ENCODE peak calls at places on chromosomes 11 and 22, in ten cellular contexts. One of them, this sample, is unnamed.
A peak's percentile ranks its signal among the peaks of the same experiment; 100 is the strongest.

GRCh38 chr11:70595452-70595851 is 197.1 kb downstream of the CTTN start:
- DNase-seq in right atrium auricular region: no peak
- DNase-seq in PC-3: no peak
- DNase-seq in MG63: peak; percentile 23
- DNase-seq in iPS DF 6.9: no peak
- DNase-seq in adrenal gland: no peak
- DNase-seq in OCI-LY7: no peak
- DNase-seq in osteoblast: peak; percentile 82
- DNase-seq in CD8-positive, alpha-beta memory T cell: no peak
- DNase-seq in body of pancreas: no peak
- DNase-seq in this sample: no peak

GRCh38 chr11:114624455-114625207 is 29.0 kb upstream of the NXPE4 start:
- DNase-seq in right atrium auricular region: no peak
- DNase-seq in PC-3: no peak
- DNase-seq in MG63: no peak
- DNase-seq in iPS DF 6.9: no peak
- DNase-seq in adrenal gland: no peak
- DNase-seq in OCI-LY7: no peak
- DNase-seq in osteoblast: no peak
- DNase-seq in CD8-positive, alpha-beta memory T cell: no peak
- DNase-seq in body of pancreas: no peak
- DNase-seq in this sample: no peak

GRCh38 chr22:21641417-21641794 is 696 bp upstream of the SDF2L1 start:
- DNase-seq in right atrium auricular region: no peak
- DNase-seq in PC-3: peak; percentile 44
- DNase-seq in MG63: peak; percentile 55
- DNase-seq in iPS DF 6.9: no peak
- DNase-seq in adrenal gland: peak; percentile 46
- DNase-seq in OCI-LY7: no peak
- DNase-seq in osteoblast: peak; percentile 96
- DNase-seq in CD8-positive, alpha-beta memory T cell: no peak
- DNase-seq in body of pancreas: peak; percentile 68
- DNase-seq in this sample: peak; percentile 65

GRCh38 chr11:33689506-33689905 is 11.1 kb downstream of the C11orf91 start:
- DNase-seq in right atrium auricular region: no peak
- DNase-seq in PC-3: no peak
- DNase-seq in MG63: no peak
- DNase-seq in iPS DF 6.9: no peak
- DNase-seq in adrenal gland: no peak
- DNase-seq in OCI-LY7: no peak
- DNase-seq in osteoblast: no peak
- DNase-seq in CD8-positive, alpha-beta memory T cell: no peak
- DNase-seq in body of pancreas: no peak
- DNase-seq in this sample: no peak

GRCh38 chr11:8040261-8040920 is 40.6 kb upstream of the TUB start:
- DNase-seq in right atrium auricular region: peak; percentile 23
- DNase-seq in PC-3: no peak
- DNase-seq in MG63: no peak
- DNase-seq in iPS DF 6.9: no peak
- DNase-seq in adrenal gland: no peak
- DNase-seq in OCI-LY7: no peak
- DNase-seq in osteoblast: no peak
- DNase-seq in CD8-positive, alpha-beta memory T cell: no peak
- DNase-seq in body of pancreas: no peak
- DNase-seq in this sample: no peak

GRCh38 chr11:9138133-9138453 is 46.7 kb upstream of the SCUBE2 start:
- DNase-seq in right atrium auricular region: no peak
- DNase-seq in PC-3: no peak
- DNase-seq in MG63: no peak
- DNase-seq in iPS DF 6.9: no peak
- DNase-seq in adrenal gland: no peak
- DNase-seq in OCI-LY7: no peak
- DNase-seq in osteoblast: no peak
- DNase-seq in CD8-positive, alpha-beta memory T cell: peak; percentile 2
- DNase-seq in body of pancreas: no peak
- DNase-seq in this sample: no peak

GRCh38 chr11:121715395-121715794 is 262.6 kb upstream of the SORL1-AS1 start:
- DNase-seq in right atrium auricular region: no peak
- DNase-seq in PC-3: no peak
- DNase-seq in MG63: no peak
- DNase-seq in iPS DF 6.9: no peak
- DNase-seq in adrenal gland: no peak
- DNase-seq in OCI-LY7: no peak
- DNase-seq in osteoblast: no peak
- DNase-seq in CD8-positive, alpha-beta memory T cell: no peak
- DNase-seq in body of pancreas: no peak
- DNase-seq in this sample: no peak

GRCh38 chr22:25395468-25395867 is 169.0 kb upstream of the GRK3 start:
- DNase-seq in right atrium auricular region: no peak
- DNase-seq in PC-3: no peak
- DNase-seq in MG63: no peak
- DNase-seq in iPS DF 6.9: no peak
- DNase-seq in adrenal gland: no peak
- DNase-seq in OCI-LY7: no peak
- DNase-seq in osteoblast: no peak
- DNase-seq in CD8-positive, alpha-beta memory T cell: no peak
- DNase-seq in body of pancreas: no peak
- DNase-seq in this sample: no peak

GRCh38 chr11:57490456-57491248 is 24.9 kb downstream of the SLC43A1 start:
- DNase-seq in right atrium auricular region: no peak
- DNase-seq in PC-3: peak; percentile 23
- DNase-seq in MG63: peak; percentile 45
- DNase-seq in iPS DF 6.9: no peak
- DNase-seq in adrenal gland: peak; percentile 37
- DNase-seq in OCI-LY7: no peak
- DNase-seq in osteoblast: peak; percentile 91
- DNase-seq in CD8-positive, alpha-beta memory T cell: no peak
- DNase-seq in body of pancreas: no peak
- DNase-seq in this sample: no peak

DNA sequence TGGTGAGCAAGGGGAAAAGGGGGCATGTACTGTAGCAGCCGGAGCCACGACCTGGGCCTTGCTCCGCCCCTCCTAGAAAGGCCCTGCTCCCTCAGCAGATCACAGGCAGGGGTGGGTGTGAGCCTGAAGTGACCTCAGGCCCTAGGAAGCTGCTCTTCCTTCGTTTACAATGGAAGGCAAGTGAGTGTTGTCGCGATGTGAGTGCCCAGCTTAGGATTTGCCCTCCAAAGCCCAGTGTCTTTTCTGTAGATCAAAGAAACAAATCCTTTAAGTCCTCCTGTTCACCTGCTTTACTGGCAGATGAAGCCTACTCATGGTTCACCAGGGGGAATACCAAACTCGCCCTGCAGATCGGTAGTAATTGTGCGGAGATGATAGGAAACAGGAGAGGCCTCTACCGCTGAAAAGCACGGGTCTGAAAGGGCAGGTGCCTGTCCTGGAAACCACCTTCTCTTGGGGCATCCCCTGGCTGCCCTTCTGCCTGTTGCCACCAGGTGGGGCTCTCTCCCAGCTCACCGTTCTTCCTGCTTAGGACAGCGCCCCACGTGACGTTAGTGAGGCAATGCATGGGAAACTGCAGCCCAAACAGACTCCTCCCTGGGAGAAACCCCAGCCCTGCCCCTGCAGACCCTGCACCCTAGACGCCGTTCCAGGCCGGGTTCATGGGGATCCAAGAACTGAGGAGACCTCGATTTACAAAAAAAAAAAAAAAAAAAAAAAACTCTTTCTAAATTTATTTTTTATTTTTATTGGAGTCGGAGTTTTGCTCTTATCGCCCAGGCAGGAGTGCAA is 45.9 kb upstream of the RAB1B start:
- DNase-seq in right atrium auricular region: peak; percentile 90
- DNase-seq in PC-3: peak; percentile 96
- DNase-seq in MG63: peak; percentile 79
- DNase-seq in iPS DF 6.9: peak; percentile 93
- DNase-seq in adrenal gland: peak; percentile 88
- DNase-seq in OCI-LY7: peak; percentile 96
- DNase-seq in osteoblast: peak; percentile 92
- DNase-seq in CD8-positive, alpha-beta memory T cell: peak; percentile 92
- DNase-seq in body of pancreas: peak; percentile 93
- DNase-seq in this sample: peak; percentile 96
- H3K36me3 ChIP-seq in right atrium auricular region: peaks cover 43% of the 10 kb centered on the region
- H3K36me3 ChIP-seq in PC-3: no peaks in the 10 kb centered on the region
- H3K36me3 ChIP-seq in MG63: no peaks in the 10 kb centered on the region
- H3K36me3 ChIP-seq in iPS DF 6.9: peaks cover 5% of the 10 kb centered on the region
- H3K36me3 ChIP-seq in adrenal gland: no peaks in the 10 kb centered on the region
- H3K36me3 ChIP-seq in OCI-LY7: no peaks in the 10 kb centered on the region
- H3K36me3 ChIP-seq in osteoblast: peaks cover 54% of the 10 kb centered on the region
- H3K36me3 ChIP-seq in CD8-positive, alpha-beta memory T cell: peaks cover 30% of the 10 kb centered on the region
- H3K36me3 ChIP-seq in body of pancreas: no peaks in the 10 kb centered on the region
- H3K36me3 ChIP-seq in this sample: peaks cover 40% of the 10 kb centered on the region

GRCh38 chr11:130137999-130138398 is 21.6 kb upstream of the ST14 start:
- DNase-seq in right atrium auricular region: no peak
- DNase-seq in PC-3: no peak
- DNase-seq in MG63: no peak
- DNase-seq in iPS DF 6.9: no peak
- DNase-seq in adrenal gland: no peak
- DNase-seq in OCI-LY7: no peak
- DNase-seq in osteoblast: no peak
- DNase-seq in CD8-positive, alpha-beta memory T cell: no peak
- DNase-seq in body of pancreas: no peak
- DNase-seq in this sample: no peak
- H3K36me3 ChIP-seq in right atrium auricular region: peaks cover 42% of the 10 kb centered on the region
- H3K36me3 ChIP-seq in PC-3: peaks cover 78% of the 10 kb centered on the region
- H3K36me3 ChIP-seq in MG63: peaks cover 71% of the 10 kb centered on the region
- H3K36me3 ChIP-seq in iPS DF 6.9: peaks cover 40% of the 10 kb centered on the region
- H3K36me3 ChIP-seq in adrenal gland: no peaks in the 10 kb centered on the region
- H3K36me3 ChIP-seq in OCI-LY7: peaks cover 97% of the 10 kb centered on the region
- H3K36me3 ChIP-seq in osteoblast: peaks cover 61% of the 10 kb centered on the region
- H3K36me3 ChIP-seq in CD8-positive, alpha-beta memory T cell: peaks cover 6% of the 10 kb centered on the region
- H3K36me3 ChIP-seq in body of pancreas: no peaks in the 10 kb centered on the region
- H3K36me3 ChIP-seq in this sample: peaks cover 75% of the 10 kb centered on the region

GRCh38 chr11:116859175-116859574 is 21.8 kb upstream of the APOA1 start:
- DNase-seq in right atrium auricular region: no peak
- DNase-seq in PC-3: no peak
- DNase-seq in MG63: no peak
- DNase-seq in iPS DF 6.9: no peak
- DNase-seq in adrenal gland: no peak
- DNase-seq in OCI-LY7: no peak
- DNase-seq in osteoblast: no peak
- DNase-seq in CD8-positive, alpha-beta memory T cell: no peak
- DNase-seq in body of pancreas: no peak
- DNase-seq in this sample: no peak

GRCh38 chr11:116860303-116860702 is 22.9 kb upstream of the APOA1 start:
- DNase-seq in right atrium auricular region: no peak
- DNase-seq in PC-3: no peak
- DNase-seq in MG63: no peak
- DNase-seq in iPS DF 6.9: no peak
- DNase-seq in adrenal gland: no peak
- DNase-seq in OCI-LY7: no peak
- DNase-seq in osteoblast: no peak
- DNase-seq in CD8-positive, alpha-beta memory T cell: no peak
- DNase-seq in body of pancreas: no peak
- DNase-seq in this sample: no peak

GRCh38 chr11:116857316-116857715 is 19.9 kb upstream of the APOA1 start:
- DNase-seq in right atrium auricular region: no peak
- DNase-seq in PC-3: no peak
- DNase-seq in MG63: no peak
- DNase-seq in iPS DF 6.9: no peak
- DNase-seq in adrenal gland: no peak
- DNase-seq in OCI-LY7: no peak
- DNase-seq in osteoblast: no peak
- DNase-seq in CD8-positive, alpha-beta memory T cell: no peak
- DNase-seq in body of pancreas: no peak
- DNase-seq in this sample: peak; percentile 24

GRCh38 chr11:116856423-116856822 is 19.0 kb upstream of the APOA1 start:
- DNase-seq in right atrium auricular region: no peak
- DNase-seq in PC-3: no peak
- DNase-seq in MG63: no peak
- DNase-seq in iPS DF 6.9: no peak
- DNase-seq in adrenal gland: no peak
- DNase-seq in OCI-LY7: no peak
- DNase-seq in osteoblast: no peak
- DNase-seq in CD8-positive, alpha-beta memory T cell: no peak
- DNase-seq in body of pancreas: no peak
- DNase-seq in this sample: no peak

DNA sequence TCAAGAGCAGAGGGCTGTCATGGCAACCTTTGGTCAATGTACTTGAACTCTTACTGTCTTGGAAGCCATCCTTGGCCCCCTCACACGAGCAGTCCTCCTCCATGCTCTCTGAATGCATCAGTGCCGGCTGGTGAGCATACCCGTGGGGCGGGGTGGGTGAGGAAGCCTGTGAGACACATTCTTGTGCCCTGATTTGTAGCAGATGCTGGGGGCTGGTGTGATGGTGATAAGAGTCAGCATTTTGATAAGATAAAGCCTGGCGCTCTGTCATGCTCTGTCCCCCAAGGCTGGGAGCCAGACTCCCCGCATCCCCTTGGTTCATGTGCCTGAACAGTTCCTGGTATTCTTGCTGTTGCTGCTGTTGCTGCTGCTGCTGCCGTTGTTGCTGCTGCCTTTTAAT is 20.5 kb upstream of the APOA1 start:
- DNase-seq in right atrium auricular region: no peak
- DNase-seq in PC-3: no peak
- DNase-seq in MG63: no peak
- DNase-seq in iPS DF 6.9: no peak
- DNase-seq in adrenal gland: no peak
- DNase-seq in OCI-LY7: no peak
- DNase-seq in osteoblast: no peak
- DNase-seq in CD8-positive, alpha-beta memory T cell: no peak
- DNase-seq in body of pancreas: no peak
- DNase-seq in this sample: no peak
- H3K36me3 ChIP-seq in right atrium auricular region: peaks cover 60% of the 10 kb centered on the region
- H3K36me3 ChIP-seq in PC-3: peaks cover 22% of the 10 kb centered on the region
- H3K36me3 ChIP-seq in MG63: peaks cover 27% of the 10 kb centered on the region
- H3K36me3 ChIP-seq in iPS DF 6.9: peaks cover 16% of the 10 kb centered on the region
- H3K36me3 ChIP-seq in adrenal gland: no peaks in the 10 kb centered on the region
- H3K36me3 ChIP-seq in OCI-LY7: peaks cover 89% of the 10 kb centered on the region
- H3K36me3 ChIP-seq in osteoblast: peaks cover 55% of the 10 kb centered on the region
- H3K36me3 ChIP-seq in CD8-positive, alpha-beta memory T cell: peaks cover 42% of the 10 kb centered on the region
- H3K36me3 ChIP-seq in body of pancreas: no peaks in the 10 kb centered on the region
- H3K36me3 ChIP-seq in this sample: peaks cover 48% of the 10 kb centered on the region

DNA sequence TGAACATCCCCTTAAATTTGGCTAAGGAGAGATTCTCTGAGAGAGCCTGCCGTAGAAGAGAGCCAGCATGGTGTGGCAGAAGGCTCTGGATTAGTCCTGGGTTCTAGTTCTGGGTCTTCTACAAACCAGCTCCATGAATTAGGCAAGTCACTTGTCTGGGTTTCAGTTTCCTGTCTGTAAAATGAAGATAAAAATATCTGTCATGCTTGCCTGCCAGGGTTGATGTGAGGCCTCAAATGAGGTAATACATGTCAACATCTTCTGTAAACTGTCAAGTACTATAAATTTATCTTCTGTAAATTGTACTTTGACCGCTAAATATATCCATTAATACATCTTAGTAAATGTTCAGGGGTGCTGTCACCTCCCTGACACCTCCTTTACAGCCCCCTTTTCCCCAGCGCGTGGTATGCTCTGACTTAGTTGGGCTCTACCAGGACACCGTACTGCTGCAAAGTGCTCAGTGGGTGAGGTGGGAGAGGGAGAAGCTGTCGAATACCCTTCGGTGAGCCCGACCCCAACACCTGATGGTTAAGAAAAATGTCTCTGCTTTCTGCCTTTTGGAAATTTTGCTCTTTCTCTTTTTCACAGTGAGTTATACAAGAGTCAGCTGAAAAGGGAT is 14.9 kb downstream of the RBX1 start:
- DNase-seq in right atrium auricular region: no peak
- DNase-seq in PC-3: no peak
- DNase-seq in MG63: no peak
- DNase-seq in iPS DF 6.9: no peak
- DNase-seq in adrenal gland: no peak
- DNase-seq in OCI-LY7: no peak
- DNase-seq in osteoblast: no peak
- DNase-seq in CD8-positive, alpha-beta memory T cell: no peak
- DNase-seq in body of pancreas: no peak
- DNase-seq in this sample: no peak
- H3K36me3 ChIP-seq in right atrium auricular region: peaks cover 33% of the 10 kb centered on the region
- H3K36me3 ChIP-seq in PC-3: peaks cover 23% of the 10 kb centered on the region
- H3K36me3 ChIP-seq in MG63: peaks cover 74% of the 10 kb centered on the region
- H3K36me3 ChIP-seq in iPS DF 6.9: peaks cover 15% of the 10 kb centered on the region
- H3K36me3 ChIP-seq in adrenal gland: no peaks in the 10 kb centered on the region
- H3K36me3 ChIP-seq in OCI-LY7: peaks cover 93% of the 10 kb centered on the region
- H3K36me3 ChIP-seq in osteoblast: peaks cover 62% of the 10 kb centered on the region
- H3K36me3 ChIP-seq in CD8-positive, alpha-beta memory T cell: peaks cover 39% of the 10 kb centered on the region
- H3K36me3 ChIP-seq in body of pancreas: peaks cover 5% of the 10 kb centered on the region
- H3K36me3 ChIP-seq in this sample: peaks cover 85% of the 10 kb centered on the region

This sample was measured in adipocyte.